ENCODE peak calls at places on chromosomes 7 and 10, in nine cellular contexts. G is fibroblast of mammary gland, W is EH, B is mesendoderm, K is HTR-8/SVneo, N is frontal cortex, P is endothelial cell, Z is pons, O is head of caudate nucleus. X is an unnamed sample.
A peak's percentile ranks its signal among the peaks of the same experiment; 100 is the strongest.

GRCh38 chr7:43392638-43393037 is 190.3 kb upstream of the STK17A start:
- DNase-seq in G (no peak), B (no peak), N (no peak), O (no peak), K (no peak), W (no peak), P (no peak), Z (no peak), X (no peak)

GRCh38 chr10:52187521-52188258 is 126.4 kb upstream of the DKK1 start:
- DNase-seq in O (no peak), P (no peak), G (peak; percentile 12), K (no peak), N (no peak), B (peak; percentile 36), Z (no peak), W (no peak), X (no peak)

GRCh38 chr10:70760271-70760787 is 24.8 kb downstream of the TBATA start:
- DNase-seq in B (no peak), K (no peak), W (no peak), P (no peak), G (no peak), O (no peak), N (no peak), Z (no peak), X (no peak)

GRCh38 chr10:60235001-60235400 is 154.7 kb downstream of the ANK3 start:
- DNase-seq in W (peak; percentile 38), B (no peak), G (peak; percentile 75), Z (peak; percentile 81), K (no peak), N (no peak), O (no peak), P (no peak), X (no peak)

GRCh38 chr7:8668627-8669500 is 235.5 kb downstream of the NXPH1 start:
- DNase-seq in W (no peak), N (no peak), O (no peak), P (no peak), G (no peak), B (no peak), K (no peak), Z (no peak), X (no peak)

GRCh38 chr7:90788057-90788456 is 191.9 kb downstream of the CDK14 start:
- DNase-seq in N (no peak), P (no peak), G (peak; percentile 33), W (peak; percentile 7), K (no peak), Z (peak; percentile 17), B (peak; percentile 49), O (no peak), X (no peak)

GRCh38 chr10:49611815-49612512 is 1.9 kb downstream of the SLC18A3 start:
- DNase-seq in G (no peak), B (no peak), N (no peak), Z (no peak), O (peak; percentile 14), W (no peak), P (no peak), K (no peak), X (no peak)

GRCh38 chr10:112288526-112288925 is 5.3 kb downstream of the TECTB start:
- DNase-seq in B (no peak), K (no peak), W (no peak), O (no peak), P (no peak), N (peak; percentile 18), G (no peak), Z (peak; percentile 39), X (no peak)

GRCh38 chr7:142883571-142884284 is 1.8 kb downstream of the TRPV6 start:
- DNase-seq in G (no peak), Z (no peak), K (no peak), P (no peak), N (no peak), O (no peak), W (no peak), B (peak; percentile 30), X (no peak)

GRCh38 chr7:79513271-79513670 is 59.8 kb upstream of the MAGI2 start:
- DNase-seq in G (no peak), O (no peak), Z (no peak), P (no peak), W (no peak), K (no peak), B (no peak), N (no peak), X (no peak)

GRCh38 chr7:92156976-92157375 is 22.0 kb downstream of the LRRD1 start:
- DNase-seq in P (no peak), G (no peak), Z (no peak), O (no peak), B (no peak), W (no peak), N (no peak), K (no peak), X (no peak)

GRCh38 chr10:95404864-95405263 is 114.1 kb upstream of the PDLIM1 start:
- DNase-seq in Z (no peak), W (no peak), P (no peak), O (no peak), K (no peak), G (no peak), N (no peak), B (no peak), X (no peak)

GRCh38 chr10:60573342-60573741 is 183.7 kb upstream of the ANK3 start:
- DNase-seq in O (no peak), K (no peak), B (peak; percentile 8), Z (peak; percentile 23), W (no peak), G (no peak), N (no peak), P (no peak), X (no peak)

GRCh38 chr10:60305394-60305892 is 84.2 kb downstream of the ANK3 start:
- DNase-seq in G (peak; percentile 47), P (no peak), B (no peak), N (no peak), Z (no peak), W (peak; percentile 78), K (no peak), O (no peak), X (no peak)

GRCh38 chr7:72183835-72184234 is 228.3 kb downstream of the CALN1 start:
- DNase-seq in N (no peak), K (no peak), P (peak; percentile 35), W (no peak), B (peak; percentile 49), G (peak; percentile 2), O (no peak), Z (no peak), X (peak; percentile 2)

GRCh38 chr7:155405399-155406318 is 52.3 kb upstream of the EN2 start:
- DNase-seq in K (no peak), Z (peak; percentile 82), B (peak; percentile 46), N (peak; percentile 66), G (no peak), W (no peak), P (peak; percentile 28), O (no peak), X (peak; percentile 24)

GRCh38 chr10:77328272-77328816 is 309.3 kb downstream of the KCNMA1 start:
- DNase-seq in W (peak; percentile 52), B (peak; percentile 60), G (peak; percentile 48), P (peak; percentile 70), Z (no peak), N (no peak), O (no peak), K (peak; percentile 20), X (peak; percentile 57)

GRCh38 chr10:69237528-69238159 is 17.5 kb downstream of the HKDC1 start:
- DNase-seq in G (peak; percentile 78), W (peak; percentile 79), Z (peak; percentile 75), O (peak; percentile 88), K (peak; percentile 86), P (peak; percentile 94), N (peak; percentile 84), B (peak; percentile 89), X (peak; percentile 86)

GRCh38 chr10:130477360-130477759 is 341.2 kb downstream of the GLRX3 start:
- DNase-seq in K (no peak), B (no peak), O (no peak), N (no peak), P (no peak), Z (no peak), W (no peak), G (no peak), X (no peak)

GRCh38 chr10:43160067-43160918 is 22.0 kb downstream of the CSGALNACT2 start:
- DNase-seq in W (peak; percentile 70), B (no peak), O (no peak), K (no peak), N (no peak), G (peak; percentile 85), P (no peak), Z (no peak), X (no peak)

GRCh38 chr7:131934452-131934851 is 378.0 kb upstream of the PODXL start:
- DNase-seq in W (no peak), G (no peak), K (no peak), Z (no peak), B (no peak), P (no peak), N (no peak), O (no peak), X (no peak)

GRCh38 chr7:12028508-12028907 is 182.6 kb upstream of the TMEM106B start:
- DNase-seq in G (no peak), W (peak; percentile 52), N (no peak), K (no peak), P (no peak), Z (no peak), B (no peak), O (no peak), X (no peak)

GRCh38 chr10:630581-631073 is 58.8 kb downstream of the DIP2C start:
- DNase-seq in Z (no peak), O (no peak), P (no peak), W (no peak), G (no peak), B (no peak), N (no peak), K (no peak), X (no peak)